ENCODE peak calls at places on chromosomes 11 and 22, in eight cellular contexts. O is fibroblast of mammary gland; T is stimulated activated CD4-positive, alpha-beta T cell treated with anti-CD3 and anti-CD28 coated beads, Interleukin-4, amount 100 ng/mL, for 4 hours; B is sciatic nerve; X is A549; G is EH; Q is activated gamma-delta T cell treated with anti-CD3 and anti-CD28 coated beads, Interleukin-2, amount 50 U/mL, for 16 hours; I is hepatic stellate cell. Y is an unnamed sample.

GRCh38 chr22:23282089-23282501 is 101.8 kb downstream of the BCR start:
- DNase-seq in G (peak; percentile 82), I (no peak), Q (no peak), X (peak; percentile 35), B (peak; percentile 76), T (no peak), O (peak; percentile 59), Y (peak; percentile 51)

GRCh38 chr22:19038728-19039447 is 83.3 kb downstream of the DGCR2 start:
- DNase-seq in G (no peak), I (no peak), B (peak; percentile 45), O (no peak), X (no peak), Q (no peak), T (no peak), Y (no peak)

GRCh38 chr11:60866911-60867870 is at the start of gene ZP1:
- DNase-seq in X (no peak), O (peak; percentile 35), G (no peak), I (no peak), Q (no peak), T (no peak), B (peak; percentile 59), Y (no peak)

GRCh38 chr22:43537019-43537585 is 125.3 kb downstream of the MPPED1 start:
- DNase-seq in T (no peak), Q (no peak), G (no peak), I (no peak), O (no peak), X (no peak), B (no peak), Y (no peak)

GRCh38 chr22:31897842-31898241 is 46.5 kb upstream of the YWHAH start:
- DNase-seq in I (peak; percentile 50), X (no peak), Q (no peak), G (peak; percentile 66), T (no peak), O (peak; percentile 6), B (no peak), Y (no peak)

GRCh38 chr11:34174411-34175041 is 69.1 kb downstream of the NAT10 start:
- DNase-seq in X (peak; percentile 80), I (peak; percentile 86), O (peak; percentile 60), Q (peak; percentile 64), T (peak; percentile 83), B (peak; percentile 94), G (peak; percentile 72), Y (peak; percentile 45)

GRCh38 chr11:108906329-108906728 is 241.5 kb downstream of the DDX10 start:
- DNase-seq in I (no peak), O (peak; percentile 92), G (peak; percentile 94), T (no peak), X (no peak), B (no peak), Q (no peak), Y (no peak)

GRCh38 chr22:50612168-50612714 is 11.6 kb downstream of the MAPK8IP2 start:
- DNase-seq in T (no peak), B (no peak), I (no peak), Q (no peak), O (no peak), X (no peak), G (no peak), Y (no peak)

GRCh38 chr11:69734841-69735240 is 31.0 kb upstream of the FGF19 start:
- DNase-seq in O (no peak), B (no peak), G (no peak), Q (no peak), X (no peak), T (no peak), I (no peak), Y (no peak)

GRCh38 chr11:77322506-77322905 is 21.0 kb upstream of the GDPD4 start:
- DNase-seq in I (no peak), B (no peak), T (no peak), X (no peak), Q (no peak), G (peak; percentile 92), O (peak; percentile 93), Y (no peak)

GRCh38 chr11:15735711-15736110 is 620.6 kb downstream of the SOX6 start:
- DNase-seq in O (no peak), Q (no peak), G (no peak), B (no peak), X (no peak), I (no peak), T (no peak), Y (no peak)

GRCh38 chr11:117641008-117641915 is 155.8 kb downstream of the DSCAML1 start:
- DNase-seq in B (no peak), Q (no peak), I (no peak), G (no peak), T (no peak), O (no peak), X (no peak), Y (no peak)

GRCh38 chr11:34970033-34970432 is 53.6 kb downstream of the PDHX start:
- DNase-seq in B (no peak), Q (no peak), T (no peak), X (no peak), O (peak; percentile 26), G (no peak), I (no peak), Y (no peak)

GRCh38 chr11:114987171-114987760 is 308.9 kb downstream of the NXPE2 start:
- DNase-seq in Q (no peak), G (no peak), T (no peak), O (no peak), X (no peak), I (no peak), B (no peak), Y (no peak)

GRCh38 chr11:79794484-79795393 is 353.9 kb upstream of the TENM4 start:
- DNase-seq in X (no peak), T (no peak), Q (no peak), I (no peak), O (no peak), B (no peak), G (no peak), Y (no peak)

GRCh38 chr22:39522567-39523300 is 2.4 kb downstream of the ATF4 start:
- DNase-seq in B (no peak), O (peak; percentile 75), X (peak; percentile 32), Q (no peak), G (peak; percentile 78), T (no peak), I (peak; percentile 62), Y (no peak)

GRCh38 chr22:46815896-46816721 is 53.7 kb downstream of the TBC1D22A start:
- DNase-seq in G (peak; percentile 62), T (no peak), O (peak; percentile 68), Q (no peak), I (peak; percentile 51), X (no peak), B (no peak), Y (no peak)

GRCh38 chr22:44574057-44574456 is 76.0 kb upstream of the RTL6 start:
- DNase-seq in Q (no peak), B (peak; percentile 50), O (peak; percentile 65), I (no peak), G (peak; percentile 78), T (no peak), X (peak; percentile 13), Y (peak; percentile 19)

Y was measured in HCT116.